ENCODE peak calls at places on chromosomes 13 and 19, in five cellular contexts. U is nephron progenitor cell, X is colonic mucosa, Y is H9, N is GM13976. S is an unnamed sample.

GRCh38 chr13:51769455-51770127 is 34.4 kb downstream of the DHRS12 start:
- DNase-seq in N (no peak), Y (no peak), U (no peak), X (no peak), S (no peak)

GRCh38 chr13:49082653-49083536 is 107.2 kb downstream of the FNDC3A start:
- DNase-seq in X (no peak), Y (no peak), N (peak; percentile 42), U (no peak), S (peak; percentile 33)

GRCh38 chr19:46537136-46538097 is 41.8 kb upstream of the PNMA8B start:
- DNase-seq in Y (peak; percentile 68), X (peak; percentile 67), U (peak; percentile 77), N (peak; percentile 60), S (peak; percentile 54)

GRCh38 chr19:10339380-10339960 is at the start of gene ICAM3:
- DNase-seq in N (peak; percentile 80), U (no peak), X (peak; percentile 33), Y (peak; percentile 64), S (peak; percentile 72)

GRCh38 chr19:53254451-53255341 is at the start of gene ZNF677:
- DNase-seq in N (peak; percentile 74), U (peak; percentile 79), Y (peak; percentile 93), X (peak; percentile 87), S (peak; percentile 52)

GRCh38 chr13:30805132-30805537 is 69.8 kb downstream of the ALOX5AP start:
- DNase-seq in N (no peak), U (no peak), Y (no peak), X (no peak), S (no peak)

GRCh38 chr13:39616087-39616694 is 13.2 kb upstream of the LHFPL6 start:
- DNase-seq in N (peak; percentile 70), U (peak; percentile 50), X (peak; percentile 49), Y (peak; percentile 55), S (peak; percentile 77)

GRCh38 chr13:35763805-35764170 is 287.3 kb upstream of the MAB21L1 start:
- DNase-seq in X (no peak), N (no peak), Y (no peak), U (no peak), S (no peak)

GRCh38 chr13:89221557-89222158 is 1550.5 kb downstream of the SLITRK5 start:
- DNase-seq in X (no peak), U (no peak), Y (no peak), N (no peak), S (no peak)

GRCh38 chr19:44582581-44583265 is 30.6 kb upstream of the IGSF23 start:
- DNase-seq in Y (peak; percentile 79), U (peak; percentile 48), X (peak; percentile 72), N (peak; percentile 24), S (no peak)

GRCh38 chr19:3479177-3479818 is 1.0 kb downstream of the SMIM24 start:
- DNase-seq in Y (peak; percentile 74), N (peak; percentile 83), X (no peak), U (peak; percentile 41), S (peak; percentile 79)

GRCh38 chr13:76637651-76638111 is 248.5 kb downstream of the KCTD12 start:
- DNase-seq in N (no peak), U (no peak), Y (no peak), X (no peak), S (no peak)

GRCh38 chr13:44876782-44877324 is 112.4 kb downstream of the NUFIP1 start:
- DNase-seq in Y (peak; percentile 88), X (no peak), U (peak; percentile 24), N (no peak), S (no peak)

GRCh38 chr19:36371886-36372285 is 7.1 kb downstream of the ZFP14 start:
- DNase-seq in Y (no peak), X (no peak), U (no peak), N (no peak), S (no peak)

GRCh38 chr19:37468961-37469777 is at the start of gene ZNF570:
- DNase-seq in N (peak; percentile 86), X (peak; percentile 90), U (peak; percentile 83), Y (peak; percentile 87), S (peak; percentile 79)

GRCh38 chr19:58252102-58252685 is 23.5 kb downstream of the ZNF544 start:
- DNase-seq in N (no peak), U (no peak), X (no peak), Y (no peak), S (no peak)

GRCh38 chr19:53549354-53549753 is 11.4 kb downstream of the ZNF331 start:
- DNase-seq in X (no peak), Y (no peak), U (no peak), N (no peak), S (no peak)

GRCh38 chr13:41075034-41075433 is 13.7 kb downstream of the WBP4 start:
- DNase-seq in X (no peak), N (peak; percentile 41), U (peak; percentile 26), Y (no peak), S (peak; percentile 35)

GRCh38 chr19:29665826-29666633 is 769 bp downstream of the PLEKHF1 start:
- DNase-seq in N (peak; percentile 54), X (peak; percentile 45), Y (peak; percentile 86), U (peak; percentile 28), S (no peak)

GRCh38 chr13:40433577-40433976 is 232.9 kb downstream of the FOXO1 start:
- DNase-seq in N (no peak), Y (no peak), U (no peak), X (no peak), S (no peak)

GRCh38 chr19:33098023-33098652 is 17.2 kb downstream of the GPATCH1 start:
- DNase-seq in U (no peak), Y (no peak), N (no peak), X (no peak), S (no peak)

GRCh38 chr19:46639356-46640061 is 3.5 kb upstream of the GNG8 start:
- DNase-seq in U (peak; percentile 71), X (peak; percentile 53), Y (no peak), N (peak; percentile 58), S (peak; percentile 59)

GRCh38 chr19:10353793-10354391 is 14.5 kb upstream of the ICAM3 start:
- DNase-seq in X (no peak), N (peak; percentile 31), Y (peak; percentile 99), U (peak; percentile 99), S (no peak)

GRCh38 chr13:97653741-97654140 is 219.8 kb downstream of the RAP2A start:
- DNase-seq in U (no peak), Y (no peak), X (no peak), N (no peak), S (no peak)

GRCh38 chr13:97660488-97661086 is 226.6 kb downstream of the RAP2A start:
- DNase-seq in Y (no peak), U (no peak), X (no peak), N (no peak), S (no peak)

GRCh38 chr13:97658556-97658955 is 224.6 kb downstream of the RAP2A start:
- DNase-seq in X (no peak), N (no peak), Y (no peak), U (no peak), S (no peak)

GRCh38 chr13:97659602-97660001 is 225.6 kb downstream of the RAP2A start:
- DNase-seq in N (no peak), X (no peak), U (peak; percentile 21), Y (no peak), S (no peak)
- TF ChIP-seq CTCF in N (peak; percentile 3), X (no peak), U (peak; percentile 16), Y (peak; percentile 35), S (no peak)

GRCh38 chr19:13363235-13363634 is 143.0 kb downstream of the CACNA1A start:
- DNase-seq in U (no peak), N (no peak), Y (no peak), X (no peak), S (no peak)

GRCh38 chr19:13370948-13371347 is 135.3 kb downstream of the CACNA1A start:
- DNase-seq in X (no peak), N (no peak), U (no peak), Y (no peak), S (no peak)

GRCh38 chr19:13363954-13364353 is 142.3 kb downstream of the CACNA1A start:
- DNase-seq in Y (no peak), X (no peak), U (no peak), N (no peak), S (no peak)

DNA sequence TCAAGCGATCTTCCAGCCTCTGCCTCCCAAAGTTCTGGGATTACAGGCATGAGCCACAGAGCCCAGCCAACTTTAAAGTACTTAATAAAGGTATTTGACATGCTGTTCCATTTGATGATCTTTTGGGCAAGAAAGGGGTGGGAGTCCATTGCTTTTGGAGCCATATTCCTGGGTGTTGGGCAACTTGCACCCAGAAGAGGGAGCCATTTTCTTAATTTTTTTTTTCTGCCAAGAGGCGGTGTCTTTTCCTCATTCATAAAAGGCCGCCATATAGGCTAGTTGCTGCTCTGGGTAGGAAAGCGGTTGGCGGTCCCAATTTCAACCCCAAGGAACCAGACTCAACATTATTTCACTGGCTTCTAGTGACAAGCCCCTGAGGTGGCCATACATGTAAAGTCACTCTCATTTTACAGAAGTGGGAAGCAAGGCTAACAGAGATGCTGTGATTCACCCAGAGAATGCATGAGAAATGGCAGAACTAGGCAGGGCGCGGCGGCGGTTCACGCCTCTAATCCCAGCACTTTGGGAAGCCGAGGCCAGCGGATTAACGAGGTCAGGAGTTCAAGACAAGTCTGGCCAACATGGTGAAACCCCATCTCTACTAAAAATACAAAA is 139.6 kb downstream of the CACNA1A start:
- DNase-seq in X (no peak), U (peak; percentile 4), Y (peak; percentile 40), N (peak; percentile 36), S (no peak)
- TF ChIP-seq CTCF in X (no peak), U (peak; percentile 50), Y (peak; percentile 76), N (no peak), S (no peak)

DNA sequence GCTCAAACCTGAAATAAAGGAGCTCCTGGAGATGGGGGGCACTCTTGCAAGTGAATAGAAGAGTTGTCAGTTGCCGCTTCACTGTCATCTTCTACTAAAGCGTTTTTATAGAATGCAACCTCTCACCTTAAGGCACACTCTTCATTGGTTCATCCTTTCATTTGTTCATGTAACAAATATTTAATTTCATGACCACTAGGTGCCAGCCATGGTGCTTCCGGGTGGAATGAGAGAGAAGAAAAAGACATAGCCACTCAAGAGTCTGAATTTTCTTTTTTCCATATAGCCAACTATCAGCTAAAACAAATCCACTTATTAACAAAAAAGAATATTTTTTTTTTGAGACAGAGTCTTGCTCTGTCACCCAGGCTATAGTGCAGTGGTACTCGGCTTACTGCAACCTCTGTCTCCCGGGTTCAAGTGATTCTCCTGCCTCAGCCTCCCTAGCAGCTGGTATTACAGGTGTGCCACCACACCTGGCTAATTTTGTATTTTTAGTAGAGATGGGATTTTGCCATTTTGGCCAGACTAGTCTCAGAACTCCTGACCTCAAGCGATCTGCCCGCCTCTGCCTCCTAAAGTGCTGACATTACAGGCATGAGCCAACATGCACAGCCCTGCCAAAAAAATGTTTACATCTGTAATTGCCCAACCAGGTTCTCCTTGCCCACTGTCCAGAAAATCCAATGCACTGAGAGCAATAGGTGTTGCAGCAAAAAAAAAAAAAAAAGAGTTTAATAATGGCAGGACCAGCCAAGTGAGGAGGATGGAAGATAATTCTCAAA is 22.1 kb upstream of the SACS start:
- DNase-seq in U (no peak), X (no peak), N (no peak), Y (no peak), S (no peak)
- TF ChIP-seq CTCF in U (no peak), X (no peak), N (no peak), Y (no peak), S (no peak)

DNA sequence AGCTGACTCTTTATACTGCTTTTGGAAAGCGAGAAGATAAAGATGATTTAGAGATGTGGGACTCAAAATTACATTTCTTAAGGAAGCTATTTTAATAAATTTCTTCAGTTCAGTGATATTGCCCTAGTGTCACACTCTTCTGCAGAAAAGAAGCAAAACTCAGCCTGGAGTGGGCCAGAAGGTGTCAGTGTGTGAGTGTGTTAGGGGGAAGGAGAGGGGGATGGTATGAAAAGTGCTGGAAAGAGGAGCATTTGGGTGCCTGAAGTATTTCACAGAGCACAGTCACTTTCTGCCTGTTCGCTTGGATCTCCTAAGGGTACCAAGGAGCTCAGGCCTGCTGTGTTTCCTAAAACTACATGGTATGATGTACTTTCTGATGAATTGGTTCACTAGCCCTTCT is 84.5 kb upstream of the FRY start:
- DNase-seq in N (no peak), X (no peak), U (no peak), Y (no peak), S (no peak)
- TF ChIP-seq CTCF in N (no peak), X (no peak), U (no peak), Y (peak; percentile 17), S (peak; percentile 6)

S was measured in GM20000.